ENCODE peak calls at places on chromosome 12, in five cellular contexts. A is stimulated activated CD4-positive, alpha-beta T cell treated with anti-CD3 and anti-CD28 coated beads, Interleukin-1b, Interleukin-23, amount 100 ng/mL, for 24 hours; V is progenitor cell of endocrine pancreas; Q is lower leg skin; J is tibial nerve. Y is an unnamed sample.

GRCh38 chr12:126700115-126700514 is 1566.9 kb upstream of the TMEM132C start:
- DNase-seq in V (no peak), Q (no peak), A (no peak), J (no peak), Y (no peak)

GRCh38 chr12:51519755-51520154 is 71.3 kb upstream of the SCN8A start:
- DNase-seq in J (no peak), Q (no peak), V (no peak), A (no peak), Y (no peak)

GRCh38 chr12:49930515-49931288 is 19.8 kb upstream of the AQP2 start:
- DNase-seq in V (no peak), Q (no peak), A (no peak), J (no peak), Y (no peak)

GRCh38 chr12:55637467-55637866 is 775 bp downstream of the OR10P1 start:
- DNase-seq in J (no peak), Q (no peak), A (no peak), V (no peak), Y (no peak)

GRCh38 chr12:58117201-58117600 is 175.8 kb downstream of the ATP23 start:
- DNase-seq in J (no peak), V (no peak), Q (no peak), A (no peak), Y (no peak)

GRCh38 chr12:15824516-15824915 is 35.3 kb upstream of the EPS8 start:
- DNase-seq in J (no peak), V (no peak), Q (no peak), A (no peak), Y (no peak)

GRCh38 chr12:66449531-66449930 is 147.2 kb downstream of the HELB start:
- DNase-seq in A (no peak), Q (no peak), V (no peak), J (no peak), Y (no peak)

GRCh38 chr12:45355750-45356149 is 139.9 kb downstream of the ANO6 start:
- DNase-seq in V (no peak), A (no peak), J (no peak), Q (no peak), Y (no peak)

GRCh38 chr12:45989277-45989856 is 1.0 kb downstream of the SCAF11 start:
- DNase-seq in J (peak; percentile 57), V (no peak), Q (no peak), A (peak; percentile 9), Y (no peak)

GRCh38 chr12:56037161-56037560 is 4.6 kb upstream of the RPS26 start:
- DNase-seq in A (no peak), Q (no peak), V (no peak), J (no peak), Y (no peak)

GRCh38 chr12:10042167-10042566 is 11.7 kb downstream of the CLEC9A start:
- DNase-seq in Q (no peak), V (no peak), A (no peak), J (no peak), Y (no peak)

GRCh38 chr12:58819345-58819744 is 101.0 kb downstream of the LRIG3 start:
- DNase-seq in J (no peak), Q (no peak), V (no peak), A (no peak), Y (no peak)

GRCh38 chr12:109389146-109389545 is 41.4 kb downstream of the MYO1H start:
- DNase-seq in J (no peak), A (no peak), V (no peak), Q (no peak), Y (no peak)

GRCh38 chr12:6039894-6040601 is 84.4 kb downstream of the VWF start:
- DNase-seq in Q (no peak), V (peak; percentile 69), J (peak; percentile 71), A (no peak), Y (no peak)

GRCh38 chr12:49521391-49521790 is 17.4 kb upstream of the KCNH3 start:
- DNase-seq in J (no peak), V (no peak), Q (no peak), A (no peak), Y (no peak)

GRCh38 chr12:51482808-51483532 is 58.3 kb downstream of the SLC4A8 start:
- DNase-seq in Q (no peak), V (no peak), A (no peak), J (no peak), Y (no peak)

GRCh38 chr12:8662592-8662991 is at the start of gene MFAP5:
- DNase-seq in J (peak; percentile 45), Q (no peak), A (no peak), V (no peak), Y (no peak)

GRCh38 chr12:48002773-48003218 is 1.5 kb downstream of the COL2A1 start:
- DNase-seq in Q (peak; percentile 85), A (no peak), V (no peak), J (no peak), Y (no peak)

GRCh38 chr12:131091976-131092691 is 138.4 kb downstream of the ADGRD1 start:
- DNase-seq in V (no peak), A (no peak), Q (peak; percentile 79), J (no peak), Y (no peak)

GRCh38 chr12:5648692-5649338 is 216.9 kb downstream of the NTF3 start:
- DNase-seq in V (peak; percentile 43), A (no peak), J (peak; percentile 29), Q (no peak), Y (no peak)

GRCh38 chr12:122868471-122869177 is 27.3 kb downstream of the VPS37B start:
- DNase-seq in J (no peak), Q (peak; percentile 73), A (no peak), V (no peak), Y (no peak)

GRCh38 chr12:131673519-131674265 is 37.2 kb upstream of the SFSWAP start:
- DNase-seq in V (no peak), A (no peak), J (no peak), Q (peak; percentile 40), Y (no peak)

GRCh38 chr12:54147186-54147585 is 41.6 kb downstream of the SMUG1 start:
- DNase-seq in Q (no peak), A (no peak), J (no peak), V (no peak), Y (no peak)

GRCh38 chr12:70180140-70180539 is 63.1 kb upstream of the CNOT2 start:
- DNase-seq in A (no peak), J (no peak), V (no peak), Q (no peak), Y (no peak)

GRCh38 chr12:115404761-115405470 is 720.9 kb upstream of the TBX3 start:
- DNase-seq in J (no peak), Q (no peak), V (no peak), A (no peak), Y (no peak)

GRCh38 chr12:98227162-98227561 is 288.2 kb upstream of the TMPO start:
- DNase-seq in V (no peak), Q (no peak), A (no peak), J (no peak), Y (no peak)

GRCh38 chr12:7075518-7075917 is 15.0 kb downstream of the C1S start:
- DNase-seq in V (no peak), J (no peak), Q (peak; percentile 34), A (no peak), Y (no peak)

GRCh38 chr12:3366451-3367155 is 124.4 kb upstream of the PRMT8 start:
- DNase-seq in A (no peak), V (no peak), Q (no peak), J (no peak), Y (no peak)

GRCh38 chr12:89024580-89024979 is 327.7 kb downstream of the DUSP6 start:
- DNase-seq in J (no peak), A (no peak), Q (no peak), V (no peak), Y (no peak)

GRCh38 chr12:119869720-119870119 is 7.4 kb downstream of the CIT start:
- DNase-seq in Q (no peak), A (no peak), V (no peak), J (no peak), Y (no peak)

GRCh38 chr12:62813031-62813829 is 121.7 kb downstream of the PPM1H start:
- DNase-seq in J (peak; percentile 59), A (no peak), Q (peak; percentile 92), V (no peak), Y (peak; percentile 9)

GRCh38 chr12:81078469-81079196 is 754 bp downstream of the ACSS3 start:
- DNase-seq in Q (no peak), V (no peak), A (no peak), J (peak; percentile 26), Y (peak; percentile 23)

GRCh38 chr12:121968880-121969279 is 50.5 kb downstream of the CFAP251 start:
- DNase-seq in J (peak; percentile 11), A (no peak), Q (no peak), V (no peak), Y (no peak)

GRCh38 chr12:12088147-12088546 is 17.4 kb downstream of the BCL2L14 start:
- DNase-seq in A (no peak), J (no peak), V (no peak), Q (no peak), Y (no peak)

GRCh38 chr12:29376118-29376517 is 4.9 kb downstream of the ERGIC2 start:
- DNase-seq in Q (no peak), A (no peak), V (no peak), J (no peak), Y (no peak)